ENCODE peak calls at places on chromosomes 2 and 18, in nine cellular contexts. One of them, this sample, is unnamed.

GRCh38 chr2:195666113-195666712 is 9.2 kb downstream of the SLC39A10 start:
- DNase-seq in mammary epithelial cell: no peak
- DNase-seq in psoas muscle: no peak
- DNase-seq in IMR-90: no peak
- DNase-seq in uterus: no peak
- DNase-seq in GM06990: no peak
- DNase-seq in ovary: no peak
- DNase-seq in transverse colon: no peak
- DNase-seq in body of pancreas: no peak
- DNase-seq in this sample: no peak

GRCh38 chr2:166612214-166612613 is 118.2 kb upstream of the SCN7A start:
- DNase-seq in IMR-90: no peak
- DNase-seq in mammary epithelial cell: no peak
- DNase-seq in transverse colon: no peak
- DNase-seq in ovary: no peak
- DNase-seq in GM06990: no peak
- DNase-seq in uterus: no peak
- DNase-seq in psoas muscle: no peak
- DNase-seq in body of pancreas: no peak
- DNase-seq in this sample: no peak

GRCh38 chr2:113892004-113892740 is 2.3 kb downstream of the ACTR3 start:
- DNase-seq in IMR-90: no peak
- DNase-seq in psoas muscle: no peak
- DNase-seq in transverse colon: no peak
- DNase-seq in uterus: no peak
- DNase-seq in mammary epithelial cell: no peak
- DNase-seq in GM06990: no peak
- DNase-seq in body of pancreas: no peak
- DNase-seq in ovary: no peak
- DNase-seq in this sample: no peak

GRCh38 chr2:79512442-79513401 is at the start of gene CTNNA2:
- DNase-seq in mammary epithelial cell: no peak
- DNase-seq in body of pancreas: peak
- DNase-seq in IMR-90: no peak
- DNase-seq in uterus: no peak
- DNase-seq in ovary: peak
- DNase-seq in psoas muscle: no peak
- DNase-seq in transverse colon: peak
- DNase-seq in GM06990: peak
- DNase-seq in this sample: no peak

GRCh38 chr2:239935789-239936758 is 89.1 kb downstream of the NDUFA10 start:
- DNase-seq in IMR-90: no peak
- DNase-seq in transverse colon: no peak
- DNase-seq in mammary epithelial cell: no peak
- DNase-seq in body of pancreas: peak
- DNase-seq in uterus: no peak
- DNase-seq in GM06990: no peak
- DNase-seq in ovary: peak
- DNase-seq in psoas muscle: peak
- DNase-seq in this sample: no peak

GRCh38 chr2:174577967-174578589 is 19.5 kb downstream of the WIPF1 start:
- DNase-seq in body of pancreas: no peak
- DNase-seq in ovary: no peak
- DNase-seq in uterus: no peak
- DNase-seq in psoas muscle: no peak
- DNase-seq in transverse colon: no peak
- DNase-seq in IMR-90: peak
- DNase-seq in GM06990: no peak
- DNase-seq in mammary epithelial cell: peak
- DNase-seq in this sample: no peak

GRCh38 chr2:14342313-14342712 is 290.2 kb upstream of the LRATD1 start:
- DNase-seq in uterus: no peak
- DNase-seq in psoas muscle: no peak
- DNase-seq in body of pancreas: no peak
- DNase-seq in transverse colon: no peak
- DNase-seq in IMR-90: no peak
- DNase-seq in GM06990: no peak
- DNase-seq in mammary epithelial cell: no peak
- DNase-seq in ovary: no peak
- DNase-seq in this sample: no peak

GRCh38 chr2:15842771-15843666 is 97.3 kb upstream of the MYCN start:
- DNase-seq in uterus: no peak
- DNase-seq in psoas muscle: no peak
- DNase-seq in body of pancreas: no peak
- DNase-seq in mammary epithelial cell: no peak
- DNase-seq in GM06990: no peak
- DNase-seq in IMR-90: no peak
- DNase-seq in transverse colon: no peak
- DNase-seq in ovary: no peak
- DNase-seq in this sample: no peak

GRCh38 chr18:68406761-68407160 is 308.1 kb downstream of the TMX3 start:
- DNase-seq in ovary: no peak
- DNase-seq in GM06990: no peak
- DNase-seq in IMR-90: no peak
- DNase-seq in uterus: no peak
- DNase-seq in transverse colon: no peak
- DNase-seq in body of pancreas: no peak
- DNase-seq in psoas muscle: no peak
- DNase-seq in mammary epithelial cell: peak
- DNase-seq in this sample: peak

GRCh38 chr18:37900281-37900680 is 334.7 kb upstream of the CELF4 start:
- DNase-seq in ovary: no peak
- DNase-seq in mammary epithelial cell: no peak
- DNase-seq in uterus: no peak
- DNase-seq in IMR-90: no peak
- DNase-seq in body of pancreas: no peak
- DNase-seq in psoas muscle: no peak
- DNase-seq in transverse colon: no peak
- DNase-seq in GM06990: no peak
- DNase-seq in this sample: no peak

GRCh38 chr2:224429441-224429810 is 27.5 kb upstream of the FAM124B start:
- DNase-seq in ovary: no peak
- DNase-seq in psoas muscle: no peak
- DNase-seq in mammary epithelial cell: no peak
- DNase-seq in transverse colon: no peak
- DNase-seq in IMR-90: no peak
- DNase-seq in GM06990: no peak
- DNase-seq in uterus: no peak
- DNase-seq in body of pancreas: no peak
- DNase-seq in this sample: no peak

GRCh38 chr18:68262697-68263293 is 452.1 kb downstream of the TMX3 start:
- DNase-seq in IMR-90: peak
- DNase-seq in body of pancreas: no peak
- DNase-seq in transverse colon: no peak
- DNase-seq in mammary epithelial cell: peak
- DNase-seq in GM06990: no peak
- DNase-seq in uterus: no peak
- DNase-seq in ovary: no peak
- DNase-seq in psoas muscle: no peak
- DNase-seq in this sample: no peak

GRCh38 chr2:232982926-232983668 is 30.0 kb downstream of the NGEF start:
- DNase-seq in transverse colon: no peak
- DNase-seq in uterus: no peak
- DNase-seq in IMR-90: no peak
- DNase-seq in psoas muscle: no peak
- DNase-seq in GM06990: no peak
- DNase-seq in body of pancreas: no peak
- DNase-seq in ovary: no peak
- DNase-seq in mammary epithelial cell: no peak
- DNase-seq in this sample: no peak

GRCh38 chr2:207184768-207185167 is 19.0 kb upstream of the KLF7 start:
- DNase-seq in psoas muscle: no peak
- DNase-seq in body of pancreas: no peak
- DNase-seq in ovary: no peak
- DNase-seq in uterus: no peak
- DNase-seq in GM06990: no peak
- DNase-seq in transverse colon: no peak
- DNase-seq in mammary epithelial cell: no peak
- DNase-seq in IMR-90: peak
- DNase-seq in this sample: no peak

GRCh38 chr2:62539892-62540785 is 34.1 kb upstream of the TMEM17 start:
- DNase-seq in IMR-90: no peak
- DNase-seq in psoas muscle: no peak
- DNase-seq in uterus: no peak
- DNase-seq in ovary: no peak
- DNase-seq in transverse colon: no peak
- DNase-seq in GM06990: no peak
- DNase-seq in body of pancreas: peak
- DNase-seq in mammary epithelial cell: no peak
- DNase-seq in this sample: no peak

GRCh38 chr2:36695746-36696415 is 626 bp upstream of the VIT start:
- DNase-seq in mammary epithelial cell: peak
- DNase-seq in body of pancreas: no peak
- DNase-seq in psoas muscle: no peak
- DNase-seq in uterus: no peak
- DNase-seq in transverse colon: no peak
- DNase-seq in GM06990: no peak
- DNase-seq in IMR-90: peak
- DNase-seq in ovary: no peak
- DNase-seq in this sample: peak

GRCh38 chr18:79819064-79819725 is 21.5 kb downstream of the KCNG2 start:
- DNase-seq in body of pancreas: no peak
- DNase-seq in psoas muscle: no peak
- DNase-seq in IMR-90: no peak
- DNase-seq in ovary: no peak
- DNase-seq in transverse colon: no peak
- DNase-seq in mammary epithelial cell: no peak
- DNase-seq in GM06990: no peak
- DNase-seq in uterus: no peak
- DNase-seq in this sample: no peak

GRCh38 chr2:229974271-229974670 is 52.0 kb downstream of the FBXO36 start:
- DNase-seq in psoas muscle: no peak
- DNase-seq in mammary epithelial cell: no peak
- DNase-seq in GM06990: no peak
- DNase-seq in body of pancreas: peak
- DNase-seq in IMR-90: peak
- DNase-seq in uterus: no peak
- DNase-seq in transverse colon: no peak
- DNase-seq in ovary: no peak
- DNase-seq in this sample: no peak
- TF ChIP-seq CTCF in psoas muscle: no peak
- TF ChIP-seq CTCF in mammary epithelial cell: no peak
- TF ChIP-seq CTCF in GM06990: no peak
- TF ChIP-seq CTCF in body of pancreas: no peak
- TF ChIP-seq CTCF in IMR-90: peak
- TF ChIP-seq CTCF in uterus: no peak
- TF ChIP-seq CTCF in transverse colon: no peak
- TF ChIP-seq CTCF in ovary: no peak
- TF ChIP-seq CTCF in this sample: peak

GRCh38 chr2:46275995-46276394 is 21.2 kb upstream of the EPAS1 start:
- DNase-seq in mammary epithelial cell: no peak
- DNase-seq in ovary: peak
- DNase-seq in IMR-90: no peak
- DNase-seq in psoas muscle: peak
- DNase-seq in GM06990: no peak
- DNase-seq in body of pancreas: peak
- DNase-seq in uterus: peak
- DNase-seq in transverse colon: peak
- DNase-seq in this sample: no peak
- H3K4me3 ChIP-seq in mammary epithelial cell: no peak
- H3K4me3 ChIP-seq in ovary: no peak
- H3K4me3 ChIP-seq in IMR-90: no peak
- H3K4me3 ChIP-seq in psoas muscle: no peak
- H3K4me3 ChIP-seq in GM06990: no peak
- H3K4me3 ChIP-seq in body of pancreas: no peak
- H3K4me3 ChIP-seq in uterus: no peak
- H3K4me3 ChIP-seq in transverse colon: no peak
- H3K4me3 ChIP-seq in this sample: no peak

DNA sequence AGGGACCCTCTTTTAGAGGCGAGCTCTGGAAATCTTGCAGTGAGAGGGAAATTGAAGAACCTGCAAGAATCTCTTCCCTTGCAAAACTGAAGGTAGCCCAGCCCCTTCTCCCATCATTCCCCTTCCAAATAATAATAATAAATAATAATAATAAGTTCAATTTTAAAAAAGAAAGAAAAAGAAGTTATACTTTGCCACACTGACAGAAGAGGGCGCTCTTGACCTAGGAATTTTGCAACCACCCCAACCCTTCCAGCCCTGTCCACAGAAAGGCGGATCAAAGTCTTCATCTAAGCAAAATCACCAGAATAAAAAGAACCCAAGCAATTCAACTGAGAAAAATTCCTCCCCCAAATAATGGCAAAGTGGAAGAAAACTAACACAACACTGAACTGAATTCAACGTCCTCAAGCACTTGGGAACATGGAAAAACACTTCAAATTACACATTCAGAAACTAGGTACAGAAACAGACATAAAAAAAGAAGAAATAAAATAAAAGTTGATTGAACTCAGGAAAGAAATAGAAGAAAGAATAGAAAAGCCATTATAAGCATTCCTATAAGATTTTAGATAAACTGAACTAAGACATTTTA is 98.9 kb upstream of the GLS start:
- DNase-seq in uterus: peak
- DNase-seq in IMR-90: peak
- DNase-seq in body of pancreas: peak
- DNase-seq in mammary epithelial cell: peak
- DNase-seq in ovary: peak
- DNase-seq in psoas muscle: no peak
- DNase-seq in GM06990: peak
- DNase-seq in transverse colon: peak
- DNase-seq in this sample: no peak
- TF ChIP-seq CTCF in uterus: peak
- TF ChIP-seq CTCF in IMR-90: peak
- TF ChIP-seq CTCF in body of pancreas: peak
- TF ChIP-seq CTCF in mammary epithelial cell: peak
- TF ChIP-seq CTCF in ovary: no peak
- TF ChIP-seq CTCF in psoas muscle: peak
- TF ChIP-seq CTCF in GM06990: peak
- TF ChIP-seq CTCF in transverse colon: peak
- TF ChIP-seq CTCF in this sample: peak

GRCh38 chr2:118714115-118714514 is 133.3 kb downstream of the EN1 start:
- DNase-seq in GM06990: no peak
- DNase-seq in transverse colon: no peak
- DNase-seq in body of pancreas: no peak
- DNase-seq in mammary epithelial cell: no peak
- DNase-seq in ovary: no peak
- DNase-seq in IMR-90: no peak
- DNase-seq in uterus: no peak
- DNase-seq in psoas muscle: no peak
- DNase-seq in this sample: no peak
- H3K4me3 ChIP-seq in GM06990: no peak
- H3K4me3 ChIP-seq in transverse colon: no peak
- H3K4me3 ChIP-seq in body of pancreas: no peak
- H3K4me3 ChIP-seq in mammary epithelial cell: no peak
- H3K4me3 ChIP-seq in ovary: no peak
- H3K4me3 ChIP-seq in IMR-90: no peak
- H3K4me3 ChIP-seq in uterus: no peak
- H3K4me3 ChIP-seq in psoas muscle: no peak
- H3K4me3 ChIP-seq in this sample: no peak

GRCh38 chr2:10448646-10449480 is 736 bp upstream of the ODC1 start:
- DNase-seq in IMR-90: peak
- DNase-seq in GM06990: no peak
- DNase-seq in psoas muscle: peak
- DNase-seq in body of pancreas: peak
- DNase-seq in uterus: peak
- DNase-seq in ovary: no peak
- DNase-seq in transverse colon: peak
- DNase-seq in mammary epithelial cell: peak
- DNase-seq in this sample: no peak
- TF ChIP-seq CTCF in IMR-90: peak
- TF ChIP-seq CTCF in GM06990: no peak
- TF ChIP-seq CTCF in psoas muscle: no peak
- TF ChIP-seq CTCF in body of pancreas: peak
- TF ChIP-seq CTCF in uterus: peak
- TF ChIP-seq CTCF in ovary: no peak
- TF ChIP-seq CTCF in transverse colon: no peak
- TF ChIP-seq CTCF in mammary epithelial cell: no peak
- TF ChIP-seq CTCF in this sample: peak

This sample was measured in LNCaP clone FGC.